ENCODE peak calls at places on chromosome 1, in four cellular contexts. H is A549, Q is HepG2, D is K562. A is an unnamed sample.

GRCh38 chr1:177505905-177506590 is 335.3 kb downstream of the BRINP2 start:
- DNase-seq in H (no peak), Q (no peak), D (no peak), A (no peak)

GRCh38 chr1:173702736-173703135 is 12.0 kb upstream of the KLHL20 start:
- DNase-seq in H (no peak), D (no peak), Q (no peak), A (no peak)

GRCh38 chr1:214285622-214286440 is 4.9 kb downstream of the SMYD2 start:
- DNase-seq in H (no peak), Q (no peak), D (no peak), A (no peak)

GRCh38 chr1:869499-870244 is 54.1 kb upstream of the SAMD11 start:
- DNase-seq in Q (peak), H (peak), D (peak), A (peak)

GRCh38 chr1:116486424-116486823 is 84.4 kb downstream of the CD58 start:
- DNase-seq in H (no peak), D (peak), Q (no peak), A (no peak)

GRCh38 chr1:54922921-54923421 is 36.0 kb upstream of the DHCR24 start:
- DNase-seq in D (no peak), H (no peak), Q (peak), A (no peak)

GRCh38 chr1:168637350-168637991 is 61.1 kb downstream of the XCL1 start:
- DNase-seq in H (no peak), D (peak), Q (peak), A (no peak)

GRCh38 chr1:175978476-175978875 is 228.6 kb downstream of the COP1 start:
- DNase-seq in Q (no peak), D (no peak), H (no peak), A (no peak)

GRCh38 chr1:206114692-206115430 is 2.3 kb downstream of the AVPR1B start:
- DNase-seq in Q (peak), H (no peak), D (no peak), A (no peak)

GRCh38 chr1:208077232-208077751 is 166.4 kb upstream of the CD34 start:
- DNase-seq in Q (no peak), H (no peak), D (no peak), A (no peak)

GRCh38 chr1:65704318-65704717 is 88.4 kb upstream of the PDE4B start:
- DNase-seq in H (no peak), Q (no peak), D (no peak), A (no peak)

GRCh38 chr1:51627672-51628071 is 10.8 kb downstream of the OSBPL9 start:
- DNase-seq in Q (peak), H (no peak), D (peak), A (no peak)

GRCh38 chr1:204872262-204872881 is 1.7 kb downstream of the NFASC start:
- DNase-seq in D (no peak), H (no peak), Q (no peak), A (no peak)

GRCh38 chr1:78045850-78046778 is at the start of gene GIPC2:
- DNase-seq in D (no peak), Q (peak), H (no peak), A (peak)

GRCh38 chr1:154707901-154708514 is 100.0 kb upstream of the ADAR start:
- DNase-seq in H (no peak), D (no peak), Q (no peak), A (no peak)

GRCh38 chr1:199979071-199979470 is 48.4 kb upstream of the NR5A2 start:
- DNase-seq in D (no peak), Q (no peak), H (no peak), A (no peak)

GRCh38 chr1:209428241-209428921 is 155.1 kb upstream of the CAMK1G start:
- DNase-seq in H (no peak), Q (no peak), D (no peak), A (peak)

GRCh38 chr1:245797592-245798366 is 643.0 kb downstream of the KIF26B start:
- DNase-seq in H (no peak), D (peak), Q (peak), A (peak)

GRCh38 chr1:25239681-25240541 is 7.3 kb downstream of the RSRP1 start:
- DNase-seq in D (peak), Q (peak), H (peak), A (peak)

GRCh38 chr1:169163059-169163458 is 56.6 kb downstream of the ATP1B1 start:
- DNase-seq in D (no peak), Q (no peak), H (no peak), A (no peak)

GRCh38 chr1:29462096-29462495 is 225.8 kb downstream of the PTPRU start:
- DNase-seq in Q (no peak), H (no peak), D (no peak), A (no peak)

GRCh38 chr1:53732409-53732808 is 6.6 kb downstream of the GLIS1 start:
- DNase-seq in H (no peak), Q (no peak), D (no peak), A (no peak)

GRCh38 chr1:202315576-202316168 is 26.1 kb downstream of the UBE2T start:
- DNase-seq in Q (peak), D (peak), H (peak), A (peak)

GRCh38 chr1:55310517-55310927 is 95.4 kb upstream of the USP24 start:
- DNase-seq in H (peak), D (no peak), Q (no peak), A (no peak)

GRCh38 chr1:226548281-226549093 is at the start of gene STUM:
- DNase-seq in Q (no peak), D (no peak), H (no peak), A (peak)

GRCh38 chr1:78833491-78833890 is 173.0 kb downstream of the ADGRL4 start:
- DNase-seq in H (no peak), Q (no peak), D (no peak), A (no peak)

GRCh38 chr1:21703318-21703963 is 34.3 kb upstream of the RAP1GAP start:
- DNase-seq in Q (peak), H (peak), D (peak), A (no peak)

GRCh38 chr1:155871390-155871789 is 12.0 kb downstream of the SYT11 start:
- DNase-seq in Q (no peak), H (no peak), D (no peak), A (no peak)

GRCh38 chr1:6507461-6507911 is 16.0 kb upstream of the PLEKHG5 start:
- DNase-seq in D (no peak), Q (no peak), H (no peak), A (no peak)

GRCh38 chr1:58447047-58447446 is 99.5 kb downstream of the OMA1 start:
- DNase-seq in D (no peak), Q (no peak), H (no peak), A (no peak)

GRCh38 chr1:217627431-217627830 is 3.5 kb downstream of the GPATCH2 start:
- DNase-seq in Q (no peak), D (no peak), H (no peak), A (no peak)

GRCh38 chr1:223455470-223455869 is 62.3 kb downstream of the CCDC185 start:
- DNase-seq in H (no peak), D (no peak), Q (no peak), A (no peak)
- TF ChIP-seq NR3C1 in H (no peak), D (no peak), Q (no peak), A (no peak)

GRCh38 chr1:20357796-20358195 is 67.1 kb downstream of the VWA5B1 start:
- DNase-seq in Q (no peak), H (no peak), D (no peak), A (no peak)
- TF ChIP-seq NR3C1 in Q (no peak), H (no peak), D (no peak), A (no peak)

GRCh38 chr1:52657702-52658101 is 24.7 kb downstream of the SHISAL2A start:
- DNase-seq in D (no peak), H (no peak), Q (no peak), A (no peak)

GRCh38 chr1:52659356-52659755 is 26.4 kb downstream of the SHISAL2A start:
- DNase-seq in Q (no peak), D (no peak), H (no peak), A (no peak)

GRCh38 chr1:52658795-52659194 is 25.8 kb downstream of the SHISAL2A start:
- DNase-seq in Q (no peak), H (no peak), D (no peak), A (no peak)

GRCh38 chr1:52660807-52661206 is 27.8 kb downstream of the SHISAL2A start:
- DNase-seq in H (no peak), Q (no peak), D (no peak), A (no peak)

DNA sequence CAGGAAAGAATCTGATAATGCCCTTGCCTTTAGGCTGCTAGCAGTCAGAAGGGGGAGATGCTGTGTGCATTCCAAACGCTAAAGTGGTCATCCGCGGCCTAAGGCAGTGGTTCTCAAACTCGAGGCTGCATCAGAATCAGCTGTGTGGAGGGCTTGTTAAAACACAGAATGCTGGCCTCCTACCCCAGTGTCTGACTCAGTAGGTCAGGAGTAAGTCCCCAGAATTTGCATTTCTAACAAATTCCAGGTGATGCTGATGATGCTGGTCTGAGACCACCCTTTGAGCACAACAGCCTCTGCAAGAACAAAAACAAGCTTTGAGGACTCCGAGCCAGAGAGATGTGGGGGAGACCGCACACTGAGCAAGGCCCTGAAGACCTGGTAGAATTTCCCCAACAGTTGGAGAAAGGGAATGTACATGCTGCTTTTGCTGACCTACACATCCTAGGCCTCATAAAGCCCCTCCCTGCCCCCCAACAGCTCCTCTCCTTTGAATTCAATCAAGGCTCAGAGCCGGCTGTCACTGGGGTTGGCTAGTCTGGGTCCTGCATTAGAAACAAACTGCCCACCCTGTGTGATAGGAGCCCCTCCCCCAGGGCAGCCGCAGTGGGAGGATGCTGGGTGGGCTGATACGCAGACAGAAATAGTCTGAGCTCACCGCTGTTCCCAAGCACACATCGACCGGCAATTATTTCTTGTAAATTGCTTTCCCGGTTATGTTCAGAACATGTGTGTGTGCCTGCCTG is 27.1 kb downstream of the SHISAL2A start:
- DNase-seq in Q (no peak), D (no peak), H (no peak), A (peak)
- TF ChIP-seq NR3C1 in Q (no peak), D (no peak), H (no peak), A (no peak)

DNA sequence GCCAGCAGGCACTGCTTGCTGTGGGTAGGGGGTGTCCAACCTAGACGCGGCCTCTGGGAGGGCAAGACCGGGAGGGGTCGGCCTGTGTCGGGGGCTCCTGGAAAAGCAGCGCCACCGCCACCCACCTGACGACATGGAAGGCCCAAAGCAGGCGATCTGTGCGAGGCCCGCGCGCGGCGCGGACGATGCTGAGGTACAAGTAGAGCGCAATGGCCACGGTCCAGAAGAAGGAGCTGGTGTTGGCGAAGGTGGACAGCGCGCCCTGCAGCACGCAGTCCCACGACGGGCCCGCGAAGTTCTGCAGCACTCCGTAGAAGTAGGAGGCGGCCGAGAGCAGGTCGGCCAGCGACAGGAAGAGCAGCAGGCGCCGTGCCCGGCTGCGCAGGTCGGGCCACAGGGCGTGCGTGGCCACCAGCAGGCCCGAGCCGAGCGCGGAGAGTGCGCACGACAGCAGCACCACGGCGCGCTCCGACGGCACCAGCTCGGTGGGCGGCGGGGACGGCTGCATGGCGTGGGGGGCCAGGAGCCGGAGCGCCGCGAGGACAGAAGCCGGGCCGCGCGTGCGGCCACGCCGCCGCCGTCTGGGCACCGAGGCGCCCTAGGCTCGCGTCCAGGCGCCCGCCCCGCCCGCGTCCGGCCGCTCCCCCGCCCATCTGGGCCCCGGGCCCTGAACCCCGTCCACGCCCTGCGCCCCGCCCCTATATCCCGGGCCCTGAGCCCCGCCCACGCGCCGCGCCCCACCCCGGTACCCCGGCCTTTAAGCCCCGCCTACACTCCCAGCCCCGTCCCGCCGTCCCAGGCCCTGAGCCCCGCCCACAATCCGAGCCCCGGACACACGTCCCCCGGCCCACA is at the start of gene GPR157:
- DNase-seq in H (peak), D (peak), Q (peak), A (peak)
- TF ChIP-seq NR3C1 in H (no peak), D (peak), Q (no peak), A (no peak)

GRCh38 chr1:91503975-91504530 is 3.4 kb downstream of the CDC7 start:
- DNase-seq in D (no peak), H (no peak), Q (peak), A (no peak)

GRCh38 chr1:91503332-91503900 is 2.8 kb downstream of the CDC7 start:
- DNase-seq in D (no peak), H (no peak), Q (peak), A (no peak)

GRCh38 chr1:91507330-91507729 is 6.7 kb downstream of the CDC7 start:
- DNase-seq in D (no peak), H (no peak), Q (peak), A (no peak)

GRCh38 chr1:91506071-91506470 is 5.4 kb downstream of the CDC7 start:
- DNase-seq in H (no peak), D (no peak), Q (peak), A (no peak)

DNA sequence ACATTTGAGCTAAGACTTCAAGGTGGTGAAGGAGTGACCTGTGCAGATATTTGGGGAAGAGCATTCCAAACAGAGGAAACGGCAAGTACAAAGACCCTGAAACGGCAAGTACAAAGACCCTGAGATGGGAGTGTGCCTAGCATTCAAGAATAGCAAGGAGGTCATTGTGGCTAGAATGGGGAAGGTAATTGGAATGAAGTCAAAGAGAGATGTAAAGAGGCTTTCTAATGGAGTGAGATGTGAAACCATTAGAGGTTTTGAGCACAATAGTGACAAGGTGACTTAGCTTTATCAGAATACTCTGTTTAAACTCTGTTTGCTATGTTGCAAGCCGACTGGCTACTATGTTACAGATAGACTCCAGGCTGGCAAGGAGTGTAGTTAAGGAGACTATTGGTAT is 4.4 kb downstream of the CDC7 start:
- DNase-seq in D (no peak), Q (peak), H (no peak), A (no peak)
- TF ChIP-seq NR3C1 in D (no peak), Q (no peak), H (no peak), A (no peak)

GRCh38 chr1:112044745-112045144 is 55.3 kb upstream of the KCND3 start:
- DNase-seq in Q (no peak), D (no peak), H (no peak), A (no peak)

GRCh38 chr1:112046630-112047029 is 57.2 kb upstream of the KCND3 start:
- DNase-seq in D (no peak), Q (no peak), H (no peak), A (no peak)

GRCh38 chr1:112040891-112041740 is 51.6 kb upstream of the KCND3 start:
- DNase-seq in Q (no peak), H (no peak), D (no peak), A (no peak)
- TF ChIP-seq NR3C1 in Q (no peak), H (no peak), D (no peak), A (no peak)

GRCh38 chr1:106494646-106495045 is 561.8 kb upstream of the PRMT6 start:
- DNase-seq in H (no peak), D (no peak), Q (no peak), A (no peak)

GRCh38 chr1:106502659-106503058 is 553.8 kb upstream of the PRMT6 start:
- DNase-seq in H (no peak), Q (no peak), D (no peak), A (no peak)

GRCh38 chr1:106492876-106493275 is 563.6 kb upstream of the PRMT6 start:
- DNase-seq in D (no peak), H (no peak), Q (no peak), A (no peak)

DNA sequence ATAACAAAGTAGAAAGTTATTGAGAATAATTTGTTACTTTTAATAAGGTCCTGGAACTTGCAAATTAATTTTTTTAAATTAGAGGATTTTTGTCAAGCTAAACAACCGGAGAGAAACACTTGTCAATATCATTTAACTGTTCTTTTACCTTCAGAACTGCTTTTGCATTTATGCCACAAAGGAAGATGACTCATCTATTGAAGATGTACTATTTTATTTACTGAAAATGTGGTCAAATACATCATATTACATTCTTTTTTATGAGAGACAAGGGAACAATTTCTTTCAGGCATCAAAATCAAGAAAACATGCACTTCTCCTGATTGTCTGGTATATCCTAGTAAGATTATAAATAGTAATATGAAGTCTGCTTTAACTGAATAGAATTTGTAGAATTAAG is 558.2 kb upstream of the PRMT6 start:
- DNase-seq in H (no peak), Q (no peak), D (no peak), A (no peak)
- TF ChIP-seq NR3C1 in H (no peak), Q (no peak), D (no peak), A (no peak)

A was measured in WTC11.